ENCODE peak calls at places on chromosomes 5 and 9, in six cellular contexts. X is HepG2, W is K562, B is upper lobe of left lung, D is HCT116, E is GM12878. T is an unnamed sample.

GRCh38 chr9:89114741-89115140 is 63.9 kb downstream of the SHC3 start:
- ATAC-seq in X (no peak), W (no peak), B (no peak), D (no peak), E (no peak), T (no peak)

GRCh38 chr5:143316844-143317631 is 86.4 kb downstream of the NR3C1 start:
- ATAC-seq in X (no peak), W (peak; percentile 54), B (no peak), D (no peak), E (no peak), T (no peak)

GRCh38 chr9:137390553-137391410 is 32.2 kb downstream of the EXD3 start:
- ATAC-seq in X (no peak), W (no peak), B (peak; percentile 36), D (no peak), E (no peak), T (peak; percentile 8)

GRCh38 chr9:96436456-96437126 is 13.4 kb upstream of the HABP4 start:
- ATAC-seq in X (peak; percentile 94), W (peak; percentile 44), B (no peak), D (no peak), E (no peak), T (no peak)

GRCh38 chr5:1004598-1005361 is 3.8 kb upstream of the NKD2 start:
- ATAC-seq in X (peak; percentile 46), W (peak; percentile 83), B (peak; percentile 42), D (peak; percentile 71), E (no peak), T (peak; percentile 80)

GRCh38 chr5:76256116-76256889 is 146.8 kb upstream of the IQGAP2 start:
- ATAC-seq in X (peak; percentile 98), W (peak; percentile 99), B (peak; percentile 89), D (peak; percentile 98), E (peak; percentile 98), T (peak; percentile 71)

GRCh38 chr5:168186289-168187074 is 105.0 kb upstream of the WWC1 start:
- ATAC-seq in X (no peak), W (no peak), B (no peak), D (no peak), E (no peak), T (no peak)

GRCh38 chr9:110777201-110777842 is 108.7 kb downstream of the MUSK start:
- ATAC-seq in X (no peak), W (no peak), B (no peak), D (no peak), E (no peak), T (no peak)

GRCh38 chr5:35777358-35778087 is 79.2 kb upstream of the IL7R start:
- ATAC-seq in X (peak; percentile 75), W (peak; percentile 83), B (no peak), D (peak; percentile 81), E (peak; percentile 90), T (no peak)

GRCh38 chr9:26746357-26747072 is 146.1 kb downstream of the CAAP1 start:
- ATAC-seq in X (peak; percentile 87), W (no peak), B (no peak), D (peak; percentile 82), E (peak; percentile 88), T (no peak)

DNA sequence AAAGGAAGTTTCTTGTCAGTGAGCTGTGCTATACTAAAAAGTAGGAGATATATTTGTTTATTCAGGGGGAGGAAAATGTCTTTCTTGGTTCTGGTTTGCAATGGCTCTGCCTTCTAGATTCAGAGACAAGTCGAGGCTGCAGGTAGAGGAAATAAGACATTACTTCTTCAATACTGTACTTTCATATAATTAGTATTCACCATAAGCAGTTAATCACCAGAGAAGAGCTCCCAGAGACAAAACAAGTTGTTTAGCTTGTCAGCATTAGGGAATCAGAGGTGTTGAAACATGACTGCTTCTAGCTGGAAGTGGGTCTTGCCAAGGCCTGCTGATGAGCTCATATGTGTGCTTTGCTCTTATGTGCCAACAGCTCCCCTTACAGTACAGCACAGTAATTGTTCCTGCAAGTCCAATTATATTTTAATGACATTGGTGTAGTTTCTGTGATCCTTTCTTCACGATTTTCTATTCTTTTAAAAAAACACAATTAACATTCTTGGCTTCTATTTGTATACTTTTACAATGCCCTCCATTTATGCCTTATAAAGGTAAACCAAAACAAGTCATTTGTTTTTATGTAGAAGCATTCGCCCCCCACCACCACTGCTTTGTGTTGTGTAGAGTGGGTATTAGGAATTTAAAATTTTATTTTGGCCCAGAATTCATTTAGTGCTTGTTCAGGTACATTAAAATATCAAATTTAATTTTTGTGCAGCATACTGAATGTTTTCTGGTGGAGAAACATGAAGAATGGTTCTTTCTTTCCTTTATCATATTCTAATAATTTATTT is 112.2 kb downstream of the RPS23 start:
- ATAC-seq in X (peak; percentile 100), W (peak; percentile 98), B (peak; percentile 95), D (peak; percentile 93), E (peak; percentile 92), T (peak; percentile 97)
- H3K27ac ChIP-seq in X (no peak overlapping the region), W (peak overlapping the region; percentile 25), B (peak overlapping the region; percentile 37), D (no peak overlapping the region), E (no peak overlapping the region), T (peak overlapping the region; percentile 43)

GRCh38 chr5:177362871-177363507 is 5.3 kb downstream of the RGS14 start:
- ATAC-seq in X (peak; percentile 24), W (peak; percentile 68), B (peak; percentile 56), D (peak; percentile 78), E (peak; percentile 72), T (peak; percentile 40)
- TF ChIP-seq POLR2AphosphoS5 in X (peak; percentile 56), W (no peak), B (no peak), D (peak; percentile 45), E (no peak), T (no peak)

GRCh38 chr9:20376780-20377179 is 245.5 kb downstream of the MLLT3 start:
- ATAC-seq in X (peak; percentile 76), W (no peak), B (no peak), D (no peak), E (no peak), T (no peak)
- TF ChIP-seq POLR2A in X (no peak), W (no peak), B (no peak), D (no peak), E (no peak), T (no peak)

GRCh38 chr5:150785950-150786349 is 7.4 kb downstream of the SMIM3 start:
- ATAC-seq in X (no peak), W (no peak), B (no peak), D (no peak), E (no peak), T (no peak)
- H3K27ac ChIP-seq in X (no peak overlapping the region), W (no peak overlapping the region), B (no peak overlapping the region), D (no peak overlapping the region), E (no peak overlapping the region), T (no peak overlapping the region)

GRCh38 chr5:14185336-14186131 is 42.4 kb downstream of the TRIO start:
- ATAC-seq in X (no peak), W (no peak), B (peak; percentile 82), D (peak; percentile 60), E (peak; percentile 13), T (peak; percentile 44)
- TF ChIP-seq POLR2AphosphoS5 in X (no peak), W (no peak), B (no peak), D (no peak), E (no peak), T (peak; percentile 33)

GRCh38 chr9:121744687-121745395 is 93.4 kb downstream of the DAB2IP start:
- ATAC-seq in X (peak; percentile 57), W (no peak), B (no peak), D (no peak), E (no peak), T (no peak)

GRCh38 chr9:121744002-121744686 is 92.7 kb downstream of the DAB2IP start:
- ATAC-seq in X (peak; percentile 83), W (peak; percentile 85), B (peak; percentile 67), D (peak; percentile 72), E (peak; percentile 81), T (peak; percentile 32)

GRCh38 chr9:121742923-121743322 is 91.5 kb downstream of the DAB2IP start:
- ATAC-seq in X (no peak), W (no peak), B (no peak), D (no peak), E (no peak), T (no peak)

GRCh38 chr9:121745396-121745695 is 93.9 kb downstream of the DAB2IP start:
- ATAC-seq in X (no peak), W (no peak), B (no peak), D (no peak), E (no peak), T (no peak)

DNA sequence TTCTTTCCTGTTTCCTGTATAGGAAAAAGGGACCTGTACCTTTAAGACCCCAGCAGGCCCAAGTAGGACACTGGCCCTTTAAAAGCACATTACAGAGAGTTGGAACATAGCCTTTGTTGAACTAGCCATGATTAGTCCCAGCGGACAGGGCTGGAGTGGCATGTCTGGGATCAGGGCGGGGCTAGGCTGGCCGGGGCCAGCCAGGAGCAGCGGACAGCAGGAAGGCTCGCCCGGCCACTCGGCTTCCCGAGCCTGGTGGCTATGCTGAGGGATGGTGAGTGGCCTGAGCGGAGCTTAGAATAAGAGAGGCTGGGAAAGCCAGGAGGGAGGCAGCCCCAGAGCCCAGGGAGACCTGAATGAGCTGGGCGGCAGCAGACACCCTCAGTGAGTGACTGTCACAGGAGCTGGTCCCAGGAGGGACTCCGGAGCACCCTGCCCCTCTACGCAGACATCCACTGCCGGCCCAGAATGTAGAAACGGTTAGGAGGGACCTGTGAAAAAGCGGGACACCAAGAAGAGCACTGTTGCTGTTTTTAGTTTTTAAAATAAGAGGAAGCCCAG is 92.1 kb downstream of the DAB2IP start:
- ATAC-seq in X (peak; percentile 93), W (peak; percentile 86), B (peak; percentile 94), D (peak; percentile 89), E (no peak), T (peak; percentile 91)
- TF ChIP-seq POLR2A in X (peak; percentile 34), W (no peak), B (peak; percentile 55), D (no peak), E (no peak), T (peak; percentile 43)

GRCh38 chr5:139867109-139867508 is 71.5 kb downstream of the PSD2 start:
- ATAC-seq in X (no peak), W (no peak), B (no peak), D (no peak), E (no peak), T (no peak)

GRCh38 chr5:139870677-139871076 is 75.1 kb downstream of the PSD2 start:
- ATAC-seq in X (no peak), W (no peak), B (no peak), D (no peak), E (no peak), T (no peak)

GRCh38 chr5:139871624-139872023 is 76.0 kb downstream of the PSD2 start:
- ATAC-seq in X (no peak), W (no peak), B (no peak), D (no peak), E (no peak), T (no peak)

GRCh38 chr5:139867581-139867980 is 72.0 kb downstream of the PSD2 start:
- ATAC-seq in X (no peak), W (no peak), B (no peak), D (no peak), E (no peak), T (no peak)

DNA sequence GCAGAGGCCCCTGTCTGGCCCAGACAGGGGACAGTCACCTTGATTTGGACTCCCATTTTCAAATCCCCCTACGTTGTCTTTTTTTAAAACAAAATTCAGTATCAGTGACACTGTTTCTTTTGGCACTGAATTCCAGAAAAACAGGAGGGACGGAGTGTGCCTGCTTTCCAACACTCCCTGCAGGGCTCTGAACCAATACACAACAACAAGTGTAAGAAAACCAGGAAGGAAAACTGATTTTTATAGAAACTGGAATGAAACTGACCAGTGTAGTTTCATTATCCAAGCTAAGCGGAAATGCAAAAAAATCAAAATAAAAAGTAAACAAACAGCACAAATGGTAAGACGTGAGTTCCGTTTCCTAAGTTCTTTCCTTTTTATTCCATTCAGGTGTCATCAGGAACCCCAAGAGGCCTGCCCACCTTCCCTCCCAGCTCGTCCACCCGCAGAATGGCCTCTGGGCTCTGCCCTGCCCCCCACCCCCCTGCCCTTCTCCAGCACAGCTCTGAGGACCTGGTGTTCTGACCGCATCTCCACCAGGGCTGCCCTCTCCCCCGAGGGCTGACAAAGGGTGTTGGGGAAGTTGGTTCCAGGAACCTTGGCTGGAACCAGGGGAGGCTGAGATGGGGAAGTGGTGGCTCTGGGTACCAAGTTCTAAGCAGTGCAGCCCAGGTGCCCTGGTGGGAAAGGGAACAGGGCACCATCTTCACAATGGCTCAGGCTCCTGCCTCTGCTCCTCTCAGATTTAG is 73.6 kb downstream of the PSD2 start:
- ATAC-seq in X (no peak), W (no peak), B (no peak), D (no peak), E (no peak), T (no peak)
- H3K27ac ChIP-seq in X (no peak overlapping the region), W (no peak overlapping the region), B (peak overlapping the region; percentile 19), D (no peak overlapping the region), E (no peak overlapping the region), T (no peak overlapping the region)